ENCODE peak calls at places on chromosomes 7 and 10, in seven cellular contexts. One of them, this sample, is unnamed.

GRCh38 chr7:142401951-142402350 is 144.1 kb upstream of the PRSS58 start:
- DNase-seq in lower leg skin: no peak
- DNase-seq in breast epithelium: no peak
- DNase-seq in H54: no peak
- DNase-seq in Peyer's patch: no peak
- DNase-seq in A549: no peak
- DNase-seq in body of pancreas: no peak
- DNase-seq in this sample: no peak

GRCh38 chr7:37285701-37286475 is 162.8 kb downstream of the ELMO1 start:
- DNase-seq in H54: no peak
- DNase-seq in lower leg skin: no peak
- DNase-seq in Peyer's patch: no peak
- DNase-seq in breast epithelium: no peak
- DNase-seq in A549: no peak
- DNase-seq in body of pancreas: no peak
- DNase-seq in this sample: no peak

GRCh38 chr10:129854181-129854580 is 109.9 kb downstream of the EBF3 start:
- DNase-seq in Peyer's patch: no peak
- DNase-seq in breast epithelium: no peak
- DNase-seq in body of pancreas: no peak
- DNase-seq in H54: no peak
- DNase-seq in A549: no peak
- DNase-seq in lower leg skin: no peak
- DNase-seq in this sample: no peak

GRCh38 chr7:68245688-68246087 is 1249.1 kb downstream of the TYW1 start:
- DNase-seq in breast epithelium: no peak
- DNase-seq in lower leg skin: no peak
- DNase-seq in Peyer's patch: no peak
- DNase-seq in A549: no peak
- DNase-seq in H54: peak
- DNase-seq in body of pancreas: no peak
- DNase-seq in this sample: no peak

GRCh38 chr10:117299435-117299834 is 58.5 kb downstream of the SLC18A2 start:
- DNase-seq in breast epithelium: no peak
- DNase-seq in A549: no peak
- DNase-seq in H54: no peak
- DNase-seq in body of pancreas: no peak
- DNase-seq in lower leg skin: no peak
- DNase-seq in Peyer's patch: no peak
- DNase-seq in this sample: no peak

GRCh38 chr7:50857804-50858203 is 75.1 kb upstream of the GRB10 start:
- DNase-seq in A549: no peak
- DNase-seq in lower leg skin: no peak
- DNase-seq in Peyer's patch: no peak
- DNase-seq in H54: no peak
- DNase-seq in body of pancreas: peak
- DNase-seq in breast epithelium: no peak
- DNase-seq in this sample: no peak

GRCh38 chr10:97596101-97597055 is 6.9 kb downstream of the C10orf62 start:
- DNase-seq in lower leg skin: peak
- DNase-seq in Peyer's patch: no peak
- DNase-seq in body of pancreas: no peak
- DNase-seq in A549: peak
- DNase-seq in H54: peak
- DNase-seq in breast epithelium: no peak
- DNase-seq in this sample: peak

GRCh38 chr10:50279489-50279888 is 28.2 kb upstream of the ASAH2 start:
- DNase-seq in breast epithelium: no peak
- DNase-seq in H54: peak
- DNase-seq in A549: no peak
- DNase-seq in lower leg skin: no peak
- DNase-seq in Peyer's patch: no peak
- DNase-seq in body of pancreas: no peak
- DNase-seq in this sample: peak

GRCh38 chr7:149284343-149284742 is 22.3 kb downstream of the ZNF783 start:
- DNase-seq in H54: no peak
- DNase-seq in body of pancreas: no peak
- DNase-seq in Peyer's patch: peak
- DNase-seq in A549: no peak
- DNase-seq in breast epithelium: peak
- DNase-seq in lower leg skin: no peak
- DNase-seq in this sample: no peak

GRCh38 chr10:6171891-6172354 is 30.8 kb upstream of the PFKFB3 start:
- DNase-seq in breast epithelium: no peak
- DNase-seq in Peyer's patch: peak
- DNase-seq in A549: no peak
- DNase-seq in lower leg skin: peak
- DNase-seq in body of pancreas: no peak
- DNase-seq in H54: no peak
- DNase-seq in this sample: no peak

GRCh38 chr10:89207801-89208551 is 859 bp upstream of the CH25H start:
- DNase-seq in Peyer's patch: peak
- DNase-seq in A549: peak
- DNase-seq in breast epithelium: no peak
- DNase-seq in H54: no peak
- DNase-seq in lower leg skin: no peak
- DNase-seq in body of pancreas: peak
- DNase-seq in this sample: no peak

GRCh38 chr7:144907577-144907976 is 71.7 kb upstream of the TPK1 start:
- DNase-seq in Peyer's patch: no peak
- DNase-seq in body of pancreas: no peak
- DNase-seq in lower leg skin: no peak
- DNase-seq in H54: no peak
- DNase-seq in A549: no peak
- DNase-seq in breast epithelium: no peak
- DNase-seq in this sample: no peak

GRCh38 chr10:93222211-93222754 is 148.6 kb downstream of the CYP26A1 start:
- DNase-seq in breast epithelium: no peak
- DNase-seq in Peyer's patch: no peak
- DNase-seq in lower leg skin: no peak
- DNase-seq in A549: no peak
- DNase-seq in body of pancreas: no peak
- DNase-seq in H54: no peak
- DNase-seq in this sample: no peak

GRCh38 chr7:106153891-106154449 is 41.9 kb upstream of the SYPL1 start:
- DNase-seq in Peyer's patch: peak
- DNase-seq in lower leg skin: peak
- DNase-seq in A549: peak
- DNase-seq in breast epithelium: peak
- DNase-seq in body of pancreas: peak
- DNase-seq in H54: peak
- DNase-seq in this sample: peak

GRCh38 chr7:44967571-44968446 is 11.0 kb downstream of the MYO1G start:
- DNase-seq in H54: no peak
- DNase-seq in Peyer's patch: peak
- DNase-seq in body of pancreas: peak
- DNase-seq in A549: peak
- DNase-seq in lower leg skin: no peak
- DNase-seq in breast epithelium: peak
- DNase-seq in this sample: no peak

GRCh38 chr10:106479619-106480018 is 684.9 kb downstream of the SORCS1 start:
- DNase-seq in body of pancreas: no peak
- DNase-seq in lower leg skin: no peak
- DNase-seq in Peyer's patch: no peak
- DNase-seq in H54: no peak
- DNase-seq in breast epithelium: no peak
- DNase-seq in A549: no peak
- DNase-seq in this sample: no peak

GRCh38 chr10:30591249-30591670 is 38.3 kb downstream of the LYZL2 start:
- DNase-seq in Peyer's patch: peak
- DNase-seq in breast epithelium: no peak
- DNase-seq in A549: peak
- DNase-seq in body of pancreas: peak
- DNase-seq in lower leg skin: no peak
- DNase-seq in H54: no peak
- DNase-seq in this sample: peak

GRCh38 chr10:60450291-60450690 is 60.6 kb upstream of the ANK3 start:
- DNase-seq in body of pancreas: no peak
- DNase-seq in Peyer's patch: no peak
- DNase-seq in lower leg skin: no peak
- DNase-seq in breast epithelium: no peak
- DNase-seq in H54: no peak
- DNase-seq in A549: no peak
- DNase-seq in this sample: no peak

GRCh38 chr10:60367431-60367830 is 22.2 kb downstream of the ANK3 start:
- DNase-seq in body of pancreas: no peak
- DNase-seq in A549: no peak
- DNase-seq in lower leg skin: no peak
- DNase-seq in H54: no peak
- DNase-seq in Peyer's patch: no peak
- DNase-seq in breast epithelium: no peak
- DNase-seq in this sample: no peak

GRCh38 chr10:116113721-116114501 is 159.1 kb downstream of the GFRA1 start:
- DNase-seq in lower leg skin: no peak
- DNase-seq in A549: no peak
- DNase-seq in body of pancreas: no peak
- DNase-seq in breast epithelium: no peak
- DNase-seq in Peyer's patch: no peak
- DNase-seq in H54: peak
- DNase-seq in this sample: no peak

GRCh38 chr10:519716-520401 is 169.6 kb downstream of the DIP2C start:
- DNase-seq in body of pancreas: peak
- DNase-seq in Peyer's patch: no peak
- DNase-seq in A549: no peak
- DNase-seq in lower leg skin: no peak
- DNase-seq in breast epithelium: peak
- DNase-seq in H54: no peak
- DNase-seq in this sample: no peak

GRCh38 chr10:102552533-102552932 is 48.8 kb downstream of the SUFU start:
- DNase-seq in breast epithelium: no peak
- DNase-seq in lower leg skin: no peak
- DNase-seq in body of pancreas: no peak
- DNase-seq in A549: no peak
- DNase-seq in Peyer's patch: no peak
- DNase-seq in H54: no peak
- DNase-seq in this sample: no peak

GRCh38 chr7:151459726-151460473 is 20.0 kb upstream of the CRYGN start:
- DNase-seq in lower leg skin: peak
- DNase-seq in breast epithelium: peak
- DNase-seq in Peyer's patch: peak
- DNase-seq in body of pancreas: peak
- DNase-seq in H54: peak
- DNase-seq in A549: peak
- DNase-seq in this sample: no peak

GRCh38 chr10:43202657-43203490 is 64.0 kb downstream of the RASGEF1A start:
- DNase-seq in H54: no peak
- DNase-seq in body of pancreas: peak
- DNase-seq in breast epithelium: peak
- DNase-seq in Peyer's patch: peak
- DNase-seq in lower leg skin: no peak
- DNase-seq in A549: no peak
- DNase-seq in this sample: peak

GRCh38 chr10:21494221-21495001 is 31.1 kb downstream of the SKIDA1 start:
- DNase-seq in Peyer's patch: no peak
- DNase-seq in A549: no peak
- DNase-seq in H54: no peak
- DNase-seq in breast epithelium: no peak
- DNase-seq in lower leg skin: no peak
- DNase-seq in body of pancreas: no peak
- DNase-seq in this sample: peak

GRCh38 chr7:26179422-26179821 is 21.1 kb downstream of the HNRNPA2B1 start:
- DNase-seq in A549: no peak
- DNase-seq in breast epithelium: no peak
- DNase-seq in body of pancreas: no peak
- DNase-seq in Peyer's patch: no peak
- DNase-seq in H54: no peak
- DNase-seq in lower leg skin: no peak
- DNase-seq in this sample: no peak

GRCh38 chr7:26180792-26181198 is 19.8 kb downstream of the HNRNPA2B1 start:
- DNase-seq in Peyer's patch: no peak
- DNase-seq in body of pancreas: peak
- DNase-seq in lower leg skin: no peak
- DNase-seq in breast epithelium: no peak
- DNase-seq in H54: no peak
- DNase-seq in A549: no peak
- DNase-seq in this sample: peak

GRCh38 chr7:26181474-26182227 is 18.9 kb downstream of the HNRNPA2B1 start:
- DNase-seq in breast epithelium: no peak
- DNase-seq in Peyer's patch: no peak
- DNase-seq in body of pancreas: no peak
- DNase-seq in lower leg skin: no peak
- DNase-seq in A549: no peak
- DNase-seq in H54: no peak
- DNase-seq in this sample: no peak

GRCh38 chr7:26179826-26180497 is 20.6 kb downstream of the HNRNPA2B1 start:
- DNase-seq in breast epithelium: no peak
- DNase-seq in H54: no peak
- DNase-seq in A549: no peak
- DNase-seq in lower leg skin: no peak
- DNase-seq in Peyer's patch: no peak
- DNase-seq in body of pancreas: no peak
- DNase-seq in this sample: no peak

GRCh38 chr7:26178272-26178960 is 22.1 kb downstream of the HNRNPA2B1 start:
- DNase-seq in breast epithelium: no peak
- DNase-seq in lower leg skin: no peak
- DNase-seq in body of pancreas: no peak
- DNase-seq in Peyer's patch: no peak
- DNase-seq in A549: no peak
- DNase-seq in H54: no peak
- DNase-seq in this sample: no peak
- TF ChIP-seq POLR2A in breast epithelium: no peak
- TF ChIP-seq POLR2A in lower leg skin: no peak
- TF ChIP-seq POLR2A in body of pancreas: no peak
- TF ChIP-seq POLR2A in Peyer's patch: no peak
- TF ChIP-seq POLR2A in A549: no peak
- TF ChIP-seq POLR2A in H54: no peak
- TF ChIP-seq POLR2A in this sample: peak

GRCh38 chr10:101029520-101030309 is 1.2 kb downstream of the PDZD7 start:
- DNase-seq in breast epithelium: no peak
- DNase-seq in lower leg skin: no peak
- DNase-seq in A549: no peak
- DNase-seq in H54: no peak
- DNase-seq in Peyer's patch: no peak
- DNase-seq in body of pancreas: no peak
- DNase-seq in this sample: no peak
- TF ChIP-seq POLR2A in breast epithelium: no peak
- TF ChIP-seq POLR2A in lower leg skin: no peak
- TF ChIP-seq POLR2A in A549: no peak
- TF ChIP-seq POLR2A in H54: no peak
- TF ChIP-seq POLR2A in Peyer's patch: no peak
- TF ChIP-seq POLR2A in body of pancreas: no peak
- TF ChIP-seq POLR2A in this sample: no peak

GRCh38 chr7:11779864-11780263 is 52.1 kb downstream of the THSD7A start:
- DNase-seq in body of pancreas: no peak
- DNase-seq in Peyer's patch: no peak
- DNase-seq in breast epithelium: no peak
- DNase-seq in lower leg skin: no peak
- DNase-seq in H54: no peak
- DNase-seq in A549: no peak
- DNase-seq in this sample: no peak
- TF ChIP-seq POLR2A in body of pancreas: no peak
- TF ChIP-seq POLR2A in Peyer's patch: no peak
- TF ChIP-seq POLR2A in breast epithelium: no peak
- TF ChIP-seq POLR2A in lower leg skin: no peak
- TF ChIP-seq POLR2A in H54: no peak
- TF ChIP-seq POLR2A in A549: no peak
- TF ChIP-seq POLR2A in this sample: no peak

GRCh38 chr10:24118246-24118645 is 90.7 kb upstream of the KIAA1217 start:
- DNase-seq in body of pancreas: no peak
- DNase-seq in H54: no peak
- DNase-seq in Peyer's patch: no peak
- DNase-seq in breast epithelium: no peak
- DNase-seq in A549: no peak
- DNase-seq in lower leg skin: no peak
- DNase-seq in this sample: no peak
- TF ChIP-seq POLR2A in body of pancreas: no peak
- TF ChIP-seq POLR2A in H54: no peak
- TF ChIP-seq POLR2A in Peyer's patch: no peak
- TF ChIP-seq POLR2A in breast epithelium: no peak
- TF ChIP-seq POLR2A in A549: no peak
- TF ChIP-seq POLR2A in lower leg skin: no peak
- TF ChIP-seq POLR2A in this sample: no peak

This sample was measured in erythroblast.